ENCODE peak calls at places on chromosomes 11 and 22, in six cellular contexts. One of them, this sample, is unnamed.

GRCh38 chr11:132008872-132009271 is 638.5 kb downstream of the NTM start:
- DNase-seq in epithelial cell of esophagus: no peak
- DNase-seq in tibial nerve: no peak
- DNase-seq in upper lobe of right lung: no peak
- DNase-seq in brain microvascular endothelial cell: no peak
- DNase-seq in AG04449: no peak
- DNase-seq in this sample: no peak

GRCh38 chr11:22433066-22433450 is 94.9 kb downstream of the SLC17A6 start:
- DNase-seq in brain microvascular endothelial cell: peak
- DNase-seq in epithelial cell of esophagus: peak
- DNase-seq in AG04449: no peak
- DNase-seq in upper lobe of right lung: no peak
- DNase-seq in tibial nerve: no peak
- DNase-seq in this sample: no peak

GRCh38 chr11:68337399-68337835 is 25.0 kb downstream of the LRP5 start:
- DNase-seq in tibial nerve: no peak
- DNase-seq in upper lobe of right lung: no peak
- DNase-seq in epithelial cell of esophagus: peak
- DNase-seq in brain microvascular endothelial cell: no peak
- DNase-seq in AG04449: no peak
- DNase-seq in this sample: no peak

GRCh38 chr22:38513063-38513462 is 7.0 kb upstream of the DDX17 start:
- DNase-seq in upper lobe of right lung: no peak
- DNase-seq in tibial nerve: no peak
- DNase-seq in epithelial cell of esophagus: no peak
- DNase-seq in AG04449: no peak
- DNase-seq in brain microvascular endothelial cell: no peak
- DNase-seq in this sample: peak

GRCh38 chr11:102214623-102215022 is 102.7 kb upstream of the BIRC3 start:
- DNase-seq in upper lobe of right lung: no peak
- DNase-seq in tibial nerve: no peak
- DNase-seq in AG04449: no peak
- DNase-seq in epithelial cell of esophagus: no peak
- DNase-seq in brain microvascular endothelial cell: no peak
- DNase-seq in this sample: no peak

GRCh38 chr22:36881504-36882245 is 20.9 kb downstream of the NCF4 start:
- DNase-seq in epithelial cell of esophagus: no peak
- DNase-seq in upper lobe of right lung: no peak
- DNase-seq in AG04449: no peak
- DNase-seq in tibial nerve: no peak
- DNase-seq in brain microvascular endothelial cell: no peak
- DNase-seq in this sample: no peak

GRCh38 chr11:100397401-100397800 is 289.7 kb upstream of the ARHGAP42 start:
- DNase-seq in upper lobe of right lung: no peak
- DNase-seq in epithelial cell of esophagus: no peak
- DNase-seq in brain microvascular endothelial cell: no peak
- DNase-seq in AG04449: no peak
- DNase-seq in tibial nerve: no peak
- DNase-seq in this sample: no peak

GRCh38 chr11:86152006-86152862 is 83.3 kb upstream of the PICALM start:
- DNase-seq in brain microvascular endothelial cell: no peak
- DNase-seq in AG04449: no peak
- DNase-seq in upper lobe of right lung: no peak
- DNase-seq in tibial nerve: no peak
- DNase-seq in epithelial cell of esophagus: peak
- DNase-seq in this sample: no peak

GRCh38 chr22:35629406-35630234 is 12.5 kb upstream of the MB start:
- DNase-seq in AG04449: peak
- DNase-seq in epithelial cell of esophagus: peak
- DNase-seq in brain microvascular endothelial cell: peak
- DNase-seq in tibial nerve: peak
- DNase-seq in upper lobe of right lung: peak
- DNase-seq in this sample: peak

GRCh38 chr11:19819148-19819547 is 106.5 kb downstream of the NAV2 start:
- DNase-seq in epithelial cell of esophagus: no peak
- DNase-seq in upper lobe of right lung: peak
- DNase-seq in brain microvascular endothelial cell: no peak
- DNase-seq in AG04449: no peak
- DNase-seq in tibial nerve: no peak
- DNase-seq in this sample: no peak

GRCh38 chr22:28978863-28979799 is 82.5 kb downstream of the C22orf31 start:
- DNase-seq in tibial nerve: no peak
- DNase-seq in epithelial cell of esophagus: no peak
- DNase-seq in upper lobe of right lung: no peak
- DNase-seq in AG04449: no peak
- DNase-seq in brain microvascular endothelial cell: no peak
- DNase-seq in this sample: no peak

GRCh38 chr11:11691296-11692141 is 69.7 kb upstream of the GALNT18 start:
- DNase-seq in epithelial cell of esophagus: no peak
- DNase-seq in brain microvascular endothelial cell: no peak
- DNase-seq in AG04449: no peak
- DNase-seq in upper lobe of right lung: no peak
- DNase-seq in tibial nerve: no peak
- DNase-seq in this sample: no peak

GRCh38 chr11:46361283-46362145 is 14.3 kb downstream of the DGKZ start:
- DNase-seq in upper lobe of right lung: peak
- DNase-seq in tibial nerve: no peak
- DNase-seq in brain microvascular endothelial cell: peak
- DNase-seq in epithelial cell of esophagus: no peak
- DNase-seq in AG04449: no peak
- DNase-seq in this sample: peak

GRCh38 chr11:94650756-94651155 is 83.6 kb downstream of the PIWIL4 start:
- DNase-seq in brain microvascular endothelial cell: peak
- DNase-seq in AG04449: peak
- DNase-seq in epithelial cell of esophagus: peak
- DNase-seq in tibial nerve: peak
- DNase-seq in upper lobe of right lung: peak
- DNase-seq in this sample: no peak

GRCh38 chr22:22823126-22823804 is 64.4 kb upstream of the IGLL5 start:
- DNase-seq in AG04449: no peak
- DNase-seq in epithelial cell of esophagus: no peak
- DNase-seq in tibial nerve: no peak
- DNase-seq in upper lobe of right lung: no peak
- DNase-seq in brain microvascular endothelial cell: no peak
- DNase-seq in this sample: no peak

GRCh38 chr11:28083118-28083517 is 24.8 kb downstream of the KIF18A start:
- DNase-seq in brain microvascular endothelial cell: no peak
- DNase-seq in AG04449: no peak
- DNase-seq in epithelial cell of esophagus: no peak
- DNase-seq in tibial nerve: no peak
- DNase-seq in upper lobe of right lung: no peak
- DNase-seq in this sample: no peak
- TF ChIP-seq CTCF in brain microvascular endothelial cell: no peak
- TF ChIP-seq CTCF in AG04449: no peak
- TF ChIP-seq CTCF in epithelial cell of esophagus: no peak
- TF ChIP-seq CTCF in tibial nerve: no peak
- TF ChIP-seq CTCF in upper lobe of right lung: no peak
- TF ChIP-seq CTCF in this sample: no peak

GRCh38 chr11:17414317-17414737 is 25.9 kb upstream of the KCNJ11 start:
- DNase-seq in brain microvascular endothelial cell: no peak
- DNase-seq in AG04449: no peak
- DNase-seq in upper lobe of right lung: no peak
- DNase-seq in epithelial cell of esophagus: no peak
- DNase-seq in tibial nerve: no peak
- DNase-seq in this sample: no peak

GRCh38 chr11:17413414-17414316 is 25.2 kb upstream of the KCNJ11 start:
- DNase-seq in upper lobe of right lung: peak
- DNase-seq in tibial nerve: no peak
- DNase-seq in brain microvascular endothelial cell: no peak
- DNase-seq in epithelial cell of esophagus: no peak
- DNase-seq in AG04449: no peak
- DNase-seq in this sample: no peak

GRCh38 chr11:17411418-17411817 is 23.0 kb upstream of the KCNJ11 start:
- DNase-seq in upper lobe of right lung: no peak
- DNase-seq in epithelial cell of esophagus: no peak
- DNase-seq in AG04449: no peak
- DNase-seq in tibial nerve: no peak
- DNase-seq in brain microvascular endothelial cell: no peak
- DNase-seq in this sample: no peak

GRCh38 chr11:17410606-17411379 is 22.3 kb upstream of the KCNJ11 start:
- DNase-seq in upper lobe of right lung: no peak
- DNase-seq in brain microvascular endothelial cell: no peak
- DNase-seq in AG04449: no peak
- DNase-seq in tibial nerve: no peak
- DNase-seq in epithelial cell of esophagus: no peak
- DNase-seq in this sample: no peak

GRCh38 chr11:17412488-17413180 is 24.2 kb upstream of the KCNJ11 start:
- DNase-seq in tibial nerve: no peak
- DNase-seq in epithelial cell of esophagus: no peak
- DNase-seq in upper lobe of right lung: no peak
- DNase-seq in brain microvascular endothelial cell: no peak
- DNase-seq in AG04449: no peak
- DNase-seq in this sample: no peak
- TF ChIP-seq CTCF in tibial nerve: no peak
- TF ChIP-seq CTCF in epithelial cell of esophagus: no peak
- TF ChIP-seq CTCF in upper lobe of right lung: no peak
- TF ChIP-seq CTCF in brain microvascular endothelial cell: no peak
- TF ChIP-seq CTCF in AG04449: no peak
- TF ChIP-seq CTCF in this sample: no peak

GRCh38 chr11:72471005-72471898 is 36.9 kb upstream of the CLPB start:
- DNase-seq in AG04449: no peak
- DNase-seq in brain microvascular endothelial cell: peak
- DNase-seq in upper lobe of right lung: peak
- DNase-seq in epithelial cell of esophagus: peak
- DNase-seq in tibial nerve: peak
- DNase-seq in this sample: peak
- TF ChIP-seq CTCF in AG04449: peak
- TF ChIP-seq CTCF in brain microvascular endothelial cell: peak
- TF ChIP-seq CTCF in upper lobe of right lung: peak
- TF ChIP-seq CTCF in epithelial cell of esophagus: peak
- TF ChIP-seq CTCF in tibial nerve: peak
- TF ChIP-seq CTCF in this sample: peak

GRCh38 chr11:72042059-72042425 is 38.3 kb downstream of the NUMA1 start:
- DNase-seq in tibial nerve: no peak
- DNase-seq in epithelial cell of esophagus: no peak
- DNase-seq in upper lobe of right lung: no peak
- DNase-seq in brain microvascular endothelial cell: no peak
- DNase-seq in AG04449: no peak
- DNase-seq in this sample: no peak

GRCh38 chr11:72038491-72038890 is 39.8 kb downstream of the IL18BP start:
- DNase-seq in epithelial cell of esophagus: peak
- DNase-seq in upper lobe of right lung: no peak
- DNase-seq in brain microvascular endothelial cell: peak
- DNase-seq in tibial nerve: peak
- DNase-seq in AG04449: no peak
- DNase-seq in this sample: no peak

GRCh38 chr11:72041364-72042058 is 38.8 kb downstream of the NUMA1 start:
- DNase-seq in upper lobe of right lung: peak
- DNase-seq in AG04449: no peak
- DNase-seq in tibial nerve: peak
- DNase-seq in epithelial cell of esophagus: peak
- DNase-seq in brain microvascular endothelial cell: peak
- DNase-seq in this sample: peak

GRCh38 chr11:72039108-72039850 is 40.6 kb downstream of the IL18BP start:
- DNase-seq in upper lobe of right lung: peak
- DNase-seq in epithelial cell of esophagus: no peak
- DNase-seq in tibial nerve: no peak
- DNase-seq in AG04449: no peak
- DNase-seq in brain microvascular endothelial cell: no peak
- DNase-seq in this sample: no peak

GRCh38 chr11:72040497-72041363 is 39.6 kb downstream of the NUMA1 start:
- DNase-seq in brain microvascular endothelial cell: peak
- DNase-seq in upper lobe of right lung: peak
- DNase-seq in tibial nerve: peak
- DNase-seq in AG04449: peak
- DNase-seq in epithelial cell of esophagus: peak
- DNase-seq in this sample: peak
- TF ChIP-seq CTCF in brain microvascular endothelial cell: no peak
- TF ChIP-seq CTCF in upper lobe of right lung: no peak
- TF ChIP-seq CTCF in tibial nerve: no peak
- TF ChIP-seq CTCF in AG04449: no peak
- TF ChIP-seq CTCF in epithelial cell of esophagus: no peak
- TF ChIP-seq CTCF in this sample: no peak